ENCODE peak calls at places on chromosomes 16 and 17, in nine cellular contexts. V, B, M, G, F, H, D, O and R are unnamed samples.

GRCh38 chr16:84053237-84053636 is 10.6 kb upstream of the SLC38A8 start:
- DNase-seq in G (no peak), H (no peak), V (no peak), F (no peak), O (no peak), M (no peak), B (no peak), D (no peak), R (peak)

GRCh38 chr16:89106533-89107208 is 13.0 kb downstream of the ACSF3 start:
- DNase-seq in G (peak), F (no peak), V (no peak), B (no peak), O (no peak), D (no peak), M (no peak), H (no peak), R (no peak)

GRCh38 chr16:75483222-75483621 is 12.0 kb downstream of the CHST6 start:
- DNase-seq in O (peak), G (no peak), V (no peak), F (no peak), B (peak), D (no peak), M (no peak), H (no peak), R (no peak)

GRCh38 chr17:43931062-43931571 is 11.2 kb downstream of the PPY start:
- DNase-seq in M (no peak), H (no peak), B (no peak), O (no peak), G (no peak), F (no peak), D (no peak), V (no peak), R (no peak)

GRCh38 chr17:32536736-32537646 is 50.2 kb downstream of the CDK5R1 start:
- DNase-seq in O (no peak), G (no peak), M (no peak), F (no peak), H (no peak), D (no peak), B (peak), V (peak), R (no peak)

GRCh38 chr17:1746975-1747543 is 4.4 kb downstream of the SERPINF2 start:
- DNase-seq in F (no peak), V (peak), D (no peak), M (no peak), G (peak), B (no peak), O (peak), H (no peak), R (peak)

GRCh38 chr17:31373150-31374082 is 18.1 kb upstream of the RAB11FIP4 start:
- DNase-seq in D (no peak), H (peak), G (peak), F (no peak), V (peak), M (no peak), O (peak), B (peak), R (no peak)

GRCh38 chr16:29961127-29961478 is 776 bp upstream of the TMEM219 start:
- DNase-seq in B (no peak), H (no peak), D (no peak), F (no peak), V (no peak), O (no peak), M (no peak), G (no peak), R (no peak)

GRCh38 chr17:68399638-68400403 is 57.5 kb downstream of the WIPI1 start:
- DNase-seq in G (no peak), O (no peak), H (no peak), M (no peak), B (peak), F (no peak), D (no peak), V (peak), R (peak)

GRCh38 chr16:2468725-2469398 is 2.2 kb upstream of the NTN3 start:
- DNase-seq in B (no peak), D (no peak), G (peak), O (peak), M (no peak), H (no peak), V (no peak), F (no peak), R (no peak)

GRCh38 chr16:31157136-31157535 is 7.3 kb upstream of the PRSS36 start:
- DNase-seq in G (no peak), H (no peak), B (no peak), O (no peak), M (no peak), D (no peak), V (no peak), F (no peak), R (no peak)

GRCh38 chr17:44198721-44199552 is 747 bp downstream of the ATXN7L3 start:
- DNase-seq in M (no peak), B (peak), F (peak), D (no peak), H (no peak), V (peak), O (peak), G (peak), R (peak)

GRCh38 chr16:11632455-11632921 is 35.8 kb upstream of the SNN start:
- DNase-seq in B (peak), O (no peak), H (no peak), F (no peak), V (peak), D (no peak), G (no peak), M (no peak), R (peak)

GRCh38 chr16:67674851-67675578 is 8.4 kb downstream of the C16orf86 start:
- DNase-seq in G (no peak), V (no peak), H (no peak), B (no peak), F (no peak), O (no peak), D (no peak), M (no peak), R (no peak)

GRCh38 chr16:17404903-17405691 is 65.7 kb downstream of the XYLT1 start:
- DNase-seq in O (no peak), H (no peak), B (peak), M (no peak), G (no peak), V (no peak), D (no peak), F (no peak), R (no peak)

GRCh38 chr17:18267366-18267765 is 6.9 kb downstream of the MIEF2 start:
- DNase-seq in B (no peak), H (no peak), M (no peak), D (no peak), F (no peak), V (no peak), O (no peak), G (no peak), R (no peak)

GRCh38 chr17:1147664-1148063 is 32.1 kb downstream of the ABR start:
- DNase-seq in O (peak), F (peak), D (no peak), H (no peak), M (no peak), G (no peak), B (peak), V (peak), R (peak)

GRCh38 chr17:18960803-18961511 is 9.0 kb downstream of the SLC5A10 start:
- DNase-seq in B (peak), F (peak), M (peak), D (peak), G (no peak), H (peak), V (peak), O (peak), R (peak)

GRCh38 chr17:81337449-81337848 is 42.3 kb upstream of the SLC38A10 start:
- DNase-seq in B (no peak), O (peak), V (no peak), D (no peak), H (no peak), F (no peak), M (no peak), G (no peak), R (peak)

GRCh38 chr17:51461578-51462004 is 201.2 kb downstream of the UTP18 start:
- DNase-seq in G (peak), B (peak), M (peak), D (no peak), F (peak), O (peak), H (peak), V (peak), R (peak)